ENCODE peak calls at places on chromosomes 4 and X, in five cellular contexts. U is smooth muscle cell of the brain vasculature; Q is AML-193; M is stimulated activated CD8-positive, alpha-beta memory T cell treated with anti-CD3 and anti-CD28 coated beads, Interleukin-12 subunit alpha, Interleukin-12 subunit beta, amount 100 ng/mL, for 1 hour; V is cardiac muscle cell. J is an unnamed sample.

GRCh38 chr4:33316033-33316432 is 2595.9 kb downstream of the PCDH7 start:
- DNase-seq in Q (no peak), U (no peak), V (no peak), M (no peak), J (no peak)

GRCh38 chrX:133375558-133376340 is 39.5 kb downstream of the GPC4 start:
- DNase-seq in Q (no peak), V (peak; percentile 66), M (no peak), U (no peak), J (no peak)

GRCh38 chr4:183610613-183611012 is 48.4 kb downstream of the RWDD4 start:
- DNase-seq in U (no peak), V (no peak), M (no peak), Q (no peak), J (no peak)

GRCh38 chr4:162163892-162164759 is at the start of gene FSTL5:
- DNase-seq in U (peak; percentile 28), M (no peak), Q (no peak), V (peak; percentile 89), J (no peak)

GRCh38 chrX:82087699-82088098 is 885.8 kb downstream of the SH3BGRL start:
- DNase-seq in U (no peak), M (no peak), V (no peak), Q (no peak), J (no peak)

GRCh38 chr4:105236917-105237311 is 90.2 kb downstream of the TET2 start:
- DNase-seq in M (no peak), V (no peak), U (no peak), Q (no peak), J (no peak)

GRCh38 chrX:132004728-132005127 is 18.4 kb upstream of the STK26 start:
- DNase-seq in U (no peak), V (no peak), Q (no peak), M (no peak), J (no peak)

GRCh38 chr4:111454961-111455360 is 690.3 kb upstream of the FAM241A start:
- DNase-seq in V (no peak), Q (no peak), U (no peak), M (no peak), J (no peak)

GRCh38 chr4:149113804-149114430 is 671.7 kb upstream of the NR3C2 start:
- DNase-seq in M (no peak), V (no peak), Q (no peak), U (no peak), J (no peak)

GRCh38 chr4:122826596-122827257 is at the start of gene FGF2:
- DNase-seq in M (no peak), V (peak; percentile 71), U (no peak), Q (no peak), J (no peak)

GRCh38 chr4:75180790-75181776 is 248.2 kb downstream of the PARM1 start:
- DNase-seq in M (no peak), Q (no peak), U (no peak), V (no peak), J (no peak)

GRCh38 chr4:140309124-140309870 is 64.1 kb upstream of the SCOC start:
- DNase-seq in V (no peak), M (no peak), U (no peak), Q (no peak), J (peak; percentile 7)